ENCODE peak calls at places on chromosomes 3 and 15, in ten cellular contexts. A is HCEC 1CT; I is suprapubic skin; J is A172; K is posterior vena cava; O is retina; M is activated T-cell treated with anti-CD3 and anti-CD28 coated beads, Interleukin-2, amount 50 U/mL, for 4 hours; S is neural crest cell; E is GM12865; C is CD4-positive, alpha-beta memory T cell. V is an unnamed sample.

GRCh38 chr3:78765671-78766485 is 1001.9 kb downstream of the ROBO1 start:
- DNase-seq in A (no peak), I (no peak), J (no peak), K (no peak), O (no peak), M (no peak), S (no peak), E (no peak), C (no peak), V (no peak)

GRCh38 chr3:32154180-32154579 is 47.8 kb downstream of the GPD1L start:
- DNase-seq in A (peak; percentile 9), I (no peak), J (no peak), K (no peak), O (no peak), M (no peak), S (no peak), E (no peak), C (no peak), V (no peak)

GRCh38 chr3:22835041-22835440 is 368.1 kb upstream of the UBE2E2 start:
- DNase-seq in A (no peak), I (no peak), J (no peak), K (no peak), O (no peak), M (no peak), S (no peak), E (no peak), C (no peak), V (peak; percentile 26)

GRCh38 chr3:186099178-186099577 is 9.7 kb downstream of the ETV5 start:
- DNase-seq in A (peak; percentile 57), I (no peak), J (no peak), K (peak; percentile 80), O (peak; percentile 41), M (no peak), S (no peak), E (no peak), C (no peak), V (no peak)

GRCh38 chr15:69543681-69544080 is 91.1 kb downstream of the RPLP1 start:
- DNase-seq in A (no peak), I (no peak), J (no peak), K (no peak), O (no peak), M (no peak), S (no peak), E (no peak), C (no peak), V (no peak)

GRCh38 chr3:132134611-132135010 is 99.8 kb upstream of the CPNE4 start:
- DNase-seq in A (peak; percentile 93), I (no peak), J (peak; percentile 72), K (no peak), O (no peak), M (no peak), S (no peak), E (no peak), C (no peak), V (peak; percentile 75)

GRCh38 chr3:89859738-89860137 is 752.3 kb downstream of the EPHA3 start:
- DNase-seq in A (peak; percentile 33), I (no peak), J (no peak), K (no peak), O (no peak), M (no peak), S (no peak), E (no peak), C (no peak), V (no peak)

GRCh38 chr3:37974121-37974927 is 16.3 kb upstream of the VILL start:
- DNase-seq in A (peak; percentile 54), I (no peak), J (peak; percentile 52), K (no peak), O (peak; percentile 53), M (peak; percentile 66), S (peak; percentile 58), E (peak; percentile 76), C (peak; percentile 73), V (peak; percentile 54)

GRCh38 chr15:90291679-90292356 is 26.3 kb downstream of the NGRN start:
- DNase-seq in A (no peak), I (no peak), J (peak; percentile 46), K (no peak), O (no peak), M (no peak), S (no peak), E (peak; percentile 59), C (no peak), V (peak; percentile 43)

GRCh38 chr3:39000008-39000450 is 51.7 kb downstream of the SCN11A start:
- DNase-seq in A (peak; percentile 77), I (no peak), J (peak; percentile 66), K (no peak), O (peak; percentile 47), M (no peak), S (no peak), E (peak; percentile 62), C (peak; percentile 28), V (peak; percentile 83)

GRCh38 chr3:134251731-134252391 is 1.2 kb upstream of the RYK start:
- DNase-seq in A (no peak), I (no peak), J (no peak), K (no peak), O (peak; percentile 37), M (no peak), S (no peak), E (no peak), C (no peak), V (no peak)

GRCh38 chr3:173538410-173538809 is 140.9 kb downstream of the NLGN1 start:
- DNase-seq in A (no peak), I (no peak), J (no peak), K (no peak), O (no peak), M (no peak), S (no peak), E (peak; percentile 9), C (no peak), V (peak; percentile 32)

GRCh38 chr3:107271787-107272387 is 105.4 kb upstream of the CCDC54 start:
- DNase-seq in A (peak; percentile 75), I (no peak), J (peak; percentile 33), K (no peak), O (peak; percentile 56), M (no peak), S (no peak), E (peak; percentile 29), C (peak; percentile 23), V (peak; percentile 84)

GRCh38 chr3:161444678-161445077 is 51.9 kb upstream of the OTOL1 start:
- DNase-seq in A (no peak), I (no peak), J (no peak), K (no peak), O (no peak), M (no peak), S (no peak), E (no peak), C (no peak), V (no peak)

GRCh38 chr3:106161236-106161635 is 292.4 kb upstream of the CBLB start:
- DNase-seq in A (no peak), I (no peak), J (no peak), K (no peak), O (no peak), M (no peak), S (no peak), E (no peak), C (no peak), V (no peak)

GRCh38 chr3:53023072-53023823 is 22.6 kb downstream of the SFMBT1 start:
- DNase-seq in A (peak; percentile 20), I (no peak), J (no peak), K (no peak), O (no peak), M (no peak), S (no peak), E (no peak), C (no peak), V (no peak)

GRCh38 chr15:63389902-63390301 is 8.3 kb upstream of the CA12 start:
- DNase-seq in A (no peak), I (no peak), J (no peak), K (no peak), O (no peak), M (no peak), S (no peak), E (peak; percentile 40), C (no peak), V (no peak)

GRCh38 chr15:25422021-25422420 is 16.8 kb downstream of the UBE3A start:
- DNase-seq in A (no peak), I (no peak), J (no peak), K (no peak), O (no peak), M (no peak), S (no peak), E (no peak), C (no peak), V (no peak)

GRCh38 chr15:35115155-35115725 is 30.1 kb upstream of the NANOGP8 start:
- DNase-seq in A (peak; percentile 37), I (no peak), J (no peak), K (no peak), O (no peak), M (no peak), S (no peak), E (no peak), C (no peak), V (no peak)

GRCh38 chr15:101084801-101085200 is 165.6 kb downstream of the LRRK1 start:
- DNase-seq in A (no peak), I (no peak), J (no peak), K (no peak), O (no peak), M (no peak), S (no peak), E (no peak), C (no peak), V (no peak)

GRCh38 chr3:56914646-56915045 is 112.9 kb upstream of the ARHGEF3 start:
- DNase-seq in A (no peak), I (no peak), J (no peak), K (no peak), O (no peak), M (no peak), S (no peak), E (no peak), C (no peak), V (no peak)

GRCh38 chr3:43031490-43032216 is 52.5 kb downstream of the GASK1A start:
- DNase-seq in A (no peak), I (peak; percentile 88), J (no peak), K (no peak), O (no peak), M (no peak), S (no peak), E (no peak), C (no peak), V (no peak)

GRCh38 chr15:48925714-48926223 is 38.0 kb downstream of the SHC4 start:
- DNase-seq in A (peak; percentile 96), I (no peak), J (peak; percentile 96), K (no peak), O (no peak), M (no peak), S (no peak), E (no peak), C (no peak), V (peak; percentile 95)

GRCh38 chr3:113531826-113532697 is at the start of gene SIDT1:
- DNase-seq in A (no peak), I (no peak), J (peak; percentile 18), K (no peak), O (no peak), M (peak; percentile 60), S (no peak), E (peak; percentile 89), C (peak; percentile 80), V (no peak)

GRCh38 chr3:123880998-123881561 is 3.1 kb downstream of the MYLK start:
- DNase-seq in A (peak; percentile 55), I (no peak), J (peak; percentile 49), K (no peak), O (peak; percentile 24), M (no peak), S (peak; percentile 22), E (no peak), C (no peak), V (peak; percentile 25)